ENCODE peak calls at places on chromosomes 16 and 17, in nine cellular contexts. Z is GM12878; V is ascending aorta; A is IMR-90; T is stomach; R is CD8-positive, alpha-beta T cell; C is uterus; G is MM.1S; U is esophagus squamous epithelium. L is an unnamed sample.

GRCh38 chr16:683396-684066 is 603 bp downstream of the JMJD8 start:
- DNase-seq in Z (no peak), V (no peak), A (no peak), T (no peak), R (no peak), C (peak; percentile 27), G (no peak), U (no peak), L (no peak)

GRCh38 chr16:30740364-30741251 is 7.6 kb upstream of the PHKG2 start:
- DNase-seq in Z (no peak), V (peak; percentile 44), A (peak; percentile 55), T (peak; percentile 95), R (no peak), C (peak; percentile 80), G (no peak), U (no peak), L (peak; percentile 91)

GRCh38 chr17:68378202-68379149 is 78.8 kb downstream of the WIPI1 start:
- DNase-seq in Z (no peak), V (peak; percentile 94), A (peak; percentile 94), T (peak; percentile 71), R (no peak), C (peak; percentile 98), G (no peak), U (peak; percentile 35), L (peak; percentile 75)

GRCh38 chr17:17235212-17236174 is 1.5 kb downstream of the FLCN start:
- DNase-seq in Z (no peak), V (no peak), A (peak; percentile 44), T (no peak), R (no peak), C (no peak), G (no peak), U (no peak), L (no peak)

GRCh38 chr17:62067165-62068145 is 2.4 kb upstream of the MED13 start:
- DNase-seq in Z (no peak), V (no peak), A (no peak), T (no peak), R (no peak), C (no peak), G (no peak), U (no peak), L (no peak)

GRCh38 chr16:57091990-57092785 is at the start of gene CPNE2:
- DNase-seq in Z (no peak), V (no peak), A (peak; percentile 34), T (peak; percentile 59), R (no peak), C (peak; percentile 76), G (peak; percentile 36), U (no peak), L (peak; percentile 60)

GRCh38 chr17:40243756-40244155 is 24.7 kb downstream of the WIPF2 start:
- DNase-seq in Z (no peak), V (no peak), A (no peak), T (no peak), R (no peak), C (no peak), G (no peak), U (no peak), L (no peak)

GRCh38 chr17:40724656-40725055 is 21.1 kb upstream of the KRT24 start:
- DNase-seq in Z (no peak), V (no peak), A (no peak), T (no peak), R (no peak), C (no peak), G (no peak), U (no peak), L (no peak)

GRCh38 chr17:43015579-43015978 is 6.6 kb downstream of the VAT1 start:
- DNase-seq in Z (no peak), V (no peak), A (no peak), T (no peak), R (no peak), C (peak; percentile 56), G (no peak), U (no peak), L (no peak)

GRCh38 chr17:66948061-66948750 is 16.3 kb upstream of the CACNG4 start:
- DNase-seq in Z (no peak), V (no peak), A (no peak), T (no peak), R (no peak), C (no peak), G (no peak), U (no peak), L (no peak)

GRCh38 chr16:50665128-50665878 is 15.8 kb downstream of the SNX20 start:
- DNase-seq in Z (no peak), V (no peak), A (peak; percentile 57), T (peak; percentile 87), R (peak; percentile 78), C (peak; percentile 85), G (peak; percentile 52), U (no peak), L (peak; percentile 89)

GRCh38 chr16:27722892-27723450 is 173.0 kb downstream of the KATNIP start:
- DNase-seq in Z (no peak), V (no peak), A (no peak), T (no peak), R (no peak), C (no peak), G (no peak), U (no peak), L (no peak)

GRCh38 chr17:82358467-82359350 is at the start of gene TEX19:
- DNase-seq in Z (no peak), V (no peak), A (no peak), T (no peak), R (no peak), C (no peak), G (peak; percentile 43), U (no peak), L (no peak)

DNA sequence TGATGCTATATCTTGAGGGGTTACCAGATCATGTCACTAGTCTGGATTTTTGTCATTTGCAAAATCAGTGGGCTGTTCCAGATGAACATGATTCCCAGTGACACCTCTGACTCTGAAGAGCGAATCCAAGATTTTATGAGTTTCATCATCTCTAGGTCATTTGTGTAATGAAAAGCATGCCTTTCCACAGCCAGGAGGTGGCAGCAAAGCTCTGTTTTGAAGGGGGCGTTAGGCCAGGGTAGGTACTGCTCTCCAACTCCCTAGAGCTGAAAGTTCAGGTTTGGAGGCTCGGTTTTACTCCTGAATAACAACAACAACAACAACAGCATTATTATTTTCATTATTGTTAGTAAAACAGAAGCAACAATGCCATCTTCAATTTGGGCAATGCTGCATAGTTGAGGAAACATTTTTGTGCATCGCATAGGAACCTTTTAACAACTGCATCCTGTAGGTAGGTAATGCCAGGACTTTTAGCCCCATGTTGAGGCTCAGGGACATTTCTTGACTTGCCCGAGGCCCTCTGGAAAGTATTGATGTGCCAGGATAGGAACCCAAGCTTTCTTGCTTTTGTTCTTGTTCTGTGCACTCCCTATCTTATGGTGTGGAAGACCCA is 77.0 kb downstream of the MYH13 start:
- DNase-seq in Z (peak; percentile 21), V (no peak), A (peak; percentile 33), T (no peak), R (no peak), C (peak; percentile 68), G (peak; percentile 25), U (no peak), L (no peak)
- H3K27ac ChIP-seq in Z (no peak overlapping the region), V (no peak overlapping the region), A (no peak overlapping the region), T (no peak overlapping the region), R (no peak overlapping the region), C (no peak overlapping the region), G (no peak overlapping the region), U (no peak overlapping the region), L (no peak overlapping the region)

DNA sequence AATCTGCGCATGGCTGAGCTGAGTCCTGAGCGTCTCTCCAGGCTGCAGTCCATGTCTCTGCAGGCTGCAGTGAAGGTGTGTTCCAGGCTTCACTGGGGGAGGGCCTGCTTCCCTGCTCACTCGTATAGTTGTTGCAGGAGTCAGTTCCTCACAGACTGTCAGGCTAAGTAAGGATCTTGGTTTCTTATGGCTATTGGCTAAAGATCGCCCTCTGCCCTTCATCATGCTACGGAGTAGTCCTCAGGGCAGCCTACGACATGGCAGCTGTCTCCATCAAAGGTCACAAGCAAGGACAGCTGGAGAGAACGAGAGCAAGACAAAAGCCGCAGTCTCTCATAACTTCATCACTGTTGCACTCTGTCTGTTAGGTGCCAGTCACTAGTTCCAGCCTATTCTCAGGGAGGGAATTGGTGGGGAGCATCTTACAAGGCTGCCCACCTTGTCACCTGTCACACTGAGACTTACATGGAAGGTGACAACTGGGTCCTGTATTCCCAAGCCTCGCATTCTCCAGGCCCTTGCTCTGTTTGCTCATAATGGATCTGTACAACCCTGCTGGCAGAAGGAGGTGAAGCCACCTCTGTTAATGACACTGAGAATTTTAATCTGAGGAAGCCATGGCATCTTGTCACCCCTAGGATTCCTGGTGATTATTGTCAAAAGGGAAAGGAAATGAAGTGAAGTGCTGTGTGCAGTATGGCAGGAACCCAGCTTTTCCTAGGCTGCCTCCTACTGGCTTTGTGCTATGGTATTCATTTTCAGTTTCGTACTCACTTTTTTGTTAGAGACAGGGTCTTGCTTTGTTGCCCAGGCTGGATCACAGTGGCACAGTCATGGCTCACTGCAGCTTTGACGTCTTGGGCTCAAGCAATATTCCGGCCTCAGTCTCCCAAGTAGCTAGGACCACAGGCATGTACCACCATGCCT is 43.4 kb downstream of the MFSD11 start:
- DNase-seq in Z (no peak), V (no peak), A (no peak), T (no peak), R (no peak), C (no peak), G (peak; percentile 30), U (no peak), L (no peak)
- TF ChIP-seq CTCF in Z (no peak), V (no peak), A (peak; percentile 16), T (no peak), R (no peak), C (no peak), G (peak; percentile 42), U (no peak), L (no peak)

GRCh38 chr17:6065351-6065750 is 4.8 kb upstream of the WSCD1 start:
- DNase-seq in Z (no peak), V (no peak), A (no peak), T (no peak), R (no peak), C (no peak), G (no peak), U (no peak), L (no peak)

GRCh38 chr17:6064855-6065254 is 5.3 kb upstream of the WSCD1 start:
- DNase-seq in Z (no peak), V (no peak), A (no peak), T (no peak), R (no peak), C (no peak), G (no peak), U (no peak), L (no peak)

GRCh38 chr17:6069611-6070279 is 434 bp upstream of the WSCD1 start:
- DNase-seq in Z (no peak), V (no peak), A (no peak), T (no peak), R (no peak), C (no peak), G (peak; percentile 39), U (no peak), L (no peak)

GRCh38 chr17:6067060-6067459 is 3.1 kb upstream of the WSCD1 start:
- DNase-seq in Z (no peak), V (no peak), A (no peak), T (no peak), R (no peak), C (no peak), G (no peak), U (no peak), L (no peak)

GRCh38 chr17:6066183-6066948 is 3.8 kb upstream of the WSCD1 start:
- DNase-seq in Z (no peak), V (no peak), A (no peak), T (no peak), R (no peak), C (no peak), G (no peak), U (no peak), L (no peak)
- H3K27me3 ChIP-seq in Z (peaks cover 12% of the 10 kb centered on the region), V (no peaks in the 10 kb centered on the region), A (peaks cover 15% of the 10 kb centered on the region), T (no peaks in the 10 kb centered on the region), R (no peaks in the 10 kb centered on the region), C (no peaks in the 10 kb centered on the region), G (no peaks in the 10 kb centered on the region), U (peaks cover 92% of the 10 kb centered on the region), L (peaks cover 4% of the 10 kb centered on the region)

GRCh38 chr17:9907883-9908648 is 3.0 kb upstream of the RCVRN start:
- DNase-seq in Z (no peak), V (no peak), A (peak; percentile 73), T (no peak), R (no peak), C (no peak), G (no peak), U (no peak), L (no peak)
- H3K27ac ChIP-seq in Z (no peak overlapping the region), V (no peak overlapping the region), A (peak overlapping the region; percentile 79), T (no peak overlapping the region), R (no peak overlapping the region), C (no peak overlapping the region), G (no peak overlapping the region), U (no peak overlapping the region), L (no peak overlapping the region)

L was measured in pancreas.